ENCODE peak calls at places on chromosomes 11 and 22, in seven cellular contexts. One of them, this sample, is unnamed.

GRCh38 chr11:129856036-129856435 is 39.3 kb downstream of the NFRKB start:
- DNase-seq in MM.1S: no peak
- DNase-seq in Peyer's patch: no peak
- DNase-seq in BJ: no peak
- DNase-seq in RWPE2: no peak
- DNase-seq in lung: no peak
- DNase-seq in AG09309: no peak
- DNase-seq in this sample: no peak

GRCh38 chr11:61904539-61905048 is 12.8 kb downstream of the RAB3IL1 start:
- DNase-seq in Peyer's patch: no peak
- DNase-seq in MM.1S: no peak
- DNase-seq in BJ: no peak
- DNase-seq in AG09309: no peak
- DNase-seq in lung: no peak
- DNase-seq in RWPE2: no peak
- DNase-seq in this sample: no peak

GRCh38 chr11:104146421-104146820 is 17.5 kb downstream of the PDGFD start:
- DNase-seq in lung: no peak
- DNase-seq in Peyer's patch: no peak
- DNase-seq in MM.1S: no peak
- DNase-seq in BJ: peak
- DNase-seq in RWPE2: no peak
- DNase-seq in AG09309: peak
- DNase-seq in this sample: no peak

GRCh38 chr22:17281026-17281809 is 62.0 kb upstream of the ADA2 start:
- DNase-seq in BJ: no peak
- DNase-seq in AG09309: no peak
- DNase-seq in MM.1S: no peak
- DNase-seq in Peyer's patch: no peak
- DNase-seq in RWPE2: no peak
- DNase-seq in lung: peak
- DNase-seq in this sample: no peak

GRCh38 chr11:59899532-59899931 is 20.9 kb downstream of the OOSP3 start:
- DNase-seq in AG09309: no peak
- DNase-seq in MM.1S: no peak
- DNase-seq in RWPE2: no peak
- DNase-seq in BJ: no peak
- DNase-seq in Peyer's patch: no peak
- DNase-seq in lung: no peak
- DNase-seq in this sample: no peak

GRCh38 chr11:65107078-65107477 is 4.6 kb upstream of the TM7SF2 start:
- DNase-seq in lung: no peak
- DNase-seq in Peyer's patch: no peak
- DNase-seq in RWPE2: no peak
- DNase-seq in MM.1S: no peak
- DNase-seq in BJ: no peak
- DNase-seq in AG09309: no peak
- DNase-seq in this sample: no peak

GRCh38 chr11:117230286-117230961 is 1.4 kb downstream of the PCSK7 start:
- DNase-seq in AG09309: no peak
- DNase-seq in RWPE2: peak
- DNase-seq in Peyer's patch: no peak
- DNase-seq in BJ: no peak
- DNase-seq in MM.1S: no peak
- DNase-seq in lung: no peak
- DNase-seq in this sample: peak

GRCh38 chr11:3885855-3886254 is 30.4 kb downstream of the STIM1 start:
- DNase-seq in Peyer's patch: no peak
- DNase-seq in RWPE2: no peak
- DNase-seq in MM.1S: no peak
- DNase-seq in BJ: no peak
- DNase-seq in AG09309: no peak
- DNase-seq in lung: no peak
- DNase-seq in this sample: no peak

GRCh38 chr11:116881153-116881552 is 43.7 kb upstream of the APOA1 start:
- DNase-seq in Peyer's patch: no peak
- DNase-seq in lung: no peak
- DNase-seq in RWPE2: no peak
- DNase-seq in BJ: no peak
- DNase-seq in AG09309: no peak
- DNase-seq in MM.1S: no peak
- DNase-seq in this sample: no peak

GRCh38 chr11:10309163-10310093 is 4.6 kb downstream of the ADM start:
- DNase-seq in AG09309: peak
- DNase-seq in lung: peak
- DNase-seq in BJ: peak
- DNase-seq in RWPE2: peak
- DNase-seq in Peyer's patch: peak
- DNase-seq in MM.1S: peak
- DNase-seq in this sample: peak

DNA sequence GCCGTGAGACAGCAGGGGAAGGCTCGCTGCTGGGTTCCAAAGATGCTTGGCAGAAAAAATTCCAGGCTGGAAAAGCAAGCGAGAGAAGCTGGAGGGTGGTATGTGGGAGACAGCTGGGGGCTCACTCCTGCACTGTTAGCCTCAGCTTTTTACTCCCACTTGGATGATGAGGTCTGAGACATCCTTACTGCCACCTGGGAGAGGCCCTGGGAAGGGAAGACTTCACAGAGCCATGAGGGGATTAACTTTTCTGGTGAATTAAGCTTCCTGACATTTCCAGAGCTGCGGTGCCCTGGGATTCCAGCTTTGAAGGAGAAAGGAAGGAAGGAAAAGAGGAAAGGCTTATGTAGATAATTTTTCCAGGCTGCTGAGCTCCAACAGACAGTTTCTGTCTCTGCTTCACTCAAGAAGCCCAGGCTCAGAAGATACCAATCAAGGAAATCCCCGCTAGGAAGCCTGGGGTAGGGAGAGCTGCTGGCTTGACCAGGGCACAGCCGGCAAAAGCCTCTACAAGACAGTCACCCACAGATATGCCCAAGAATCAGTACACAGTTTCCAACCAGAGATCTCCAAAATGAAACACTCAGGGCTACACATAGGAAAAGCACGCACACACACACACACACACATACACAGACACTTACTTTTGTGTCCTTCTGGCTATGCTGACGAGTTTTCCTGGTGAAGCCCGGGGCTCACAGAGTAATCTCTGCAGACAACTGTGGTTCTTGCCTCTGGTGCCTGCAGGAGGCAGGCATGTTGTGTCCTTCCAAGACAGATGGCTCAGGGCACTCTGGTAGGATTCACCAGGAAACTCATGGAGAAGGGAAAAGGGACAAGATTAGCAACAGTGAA is 907 bp downstream of the MCHR1 start:
- DNase-seq in AG09309: no peak
- DNase-seq in lung: no peak
- DNase-seq in MM.1S: no peak
- DNase-seq in Peyer's patch: no peak
- DNase-seq in RWPE2: no peak
- DNase-seq in BJ: no peak
- DNase-seq in this sample: no peak
- TF ChIP-seq CTCF in AG09309: no peak
- TF ChIP-seq CTCF in lung: no peak
- TF ChIP-seq CTCF in MM.1S: no peak
- TF ChIP-seq CTCF in Peyer's patch: no peak
- TF ChIP-seq CTCF in RWPE2: no peak
- TF ChIP-seq CTCF in BJ: peak
- TF ChIP-seq CTCF in this sample: peak

DNA sequence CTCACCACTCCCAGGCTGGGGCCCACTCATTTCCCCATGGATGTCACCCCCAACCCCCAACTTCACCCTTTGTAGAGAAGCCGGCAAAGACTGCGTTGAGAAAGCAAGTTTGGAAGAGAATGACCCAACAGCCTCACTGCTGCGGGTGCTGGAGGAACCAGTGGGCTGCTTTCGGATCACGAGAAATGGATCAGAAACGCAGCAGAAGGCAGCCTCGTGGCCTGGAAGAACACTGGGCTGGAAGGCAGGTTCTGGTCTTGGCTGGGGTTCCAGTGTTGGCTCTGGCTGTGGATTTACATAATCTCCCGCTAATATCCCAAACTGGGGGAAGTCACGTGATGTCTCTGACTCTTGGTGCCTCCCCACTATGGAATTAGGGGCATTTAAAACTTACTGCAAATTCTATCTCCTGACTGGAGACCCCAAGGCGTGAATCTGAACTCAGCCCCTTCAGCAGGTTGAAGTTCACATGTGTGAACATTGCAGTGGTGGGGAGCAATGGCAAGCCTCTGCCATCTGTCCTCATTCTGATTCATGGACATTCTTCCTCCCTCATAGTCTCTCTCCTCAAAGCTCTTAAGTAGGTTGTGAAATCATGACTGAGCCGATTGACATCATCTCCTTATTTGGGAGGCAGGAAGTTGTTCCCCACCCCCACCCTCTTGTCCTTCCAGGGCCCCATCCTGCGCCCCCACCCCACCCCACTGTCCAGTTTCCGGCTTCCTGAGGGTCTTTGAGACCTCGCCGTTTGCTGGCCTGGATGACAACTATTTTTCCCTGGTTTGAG is 37.0 kb upstream of the TIMP3 start:
- DNase-seq in Peyer's patch: peak
- DNase-seq in BJ: peak
- DNase-seq in AG09309: peak
- DNase-seq in lung: peak
- DNase-seq in RWPE2: no peak
- DNase-seq in MM.1S: no peak
- DNase-seq in this sample: peak
- H3K4me3 ChIP-seq in Peyer's patch: no peak
- H3K4me3 ChIP-seq in BJ: no peak
- H3K4me3 ChIP-seq in AG09309: no peak
- H3K4me3 ChIP-seq in lung: no peak
- H3K4me3 ChIP-seq in RWPE2: no peak
- H3K4me3 ChIP-seq in MM.1S: no peak
- H3K4me3 ChIP-seq in this sample: no peak

GRCh38 chr11:113690619-113691569 is 15.2 kb downstream of the TMPRSS5 start:
- DNase-seq in lung: no peak
- DNase-seq in MM.1S: no peak
- DNase-seq in AG09309: peak
- DNase-seq in RWPE2: peak
- DNase-seq in BJ: peak
- DNase-seq in Peyer's patch: peak
- DNase-seq in this sample: peak
- TF ChIP-seq CTCF in lung: no peak
- TF ChIP-seq CTCF in MM.1S: peak
- TF ChIP-seq CTCF in AG09309: peak
- TF ChIP-seq CTCF in RWPE2: peak
- TF ChIP-seq CTCF in BJ: peak
- TF ChIP-seq CTCF in Peyer's patch: no peak
- TF ChIP-seq CTCF in this sample: peak

GRCh38 chr22:49913446-49913845 is 4.8 kb downstream of the ALG12 start:
- DNase-seq in BJ: no peak
- DNase-seq in AG09309: no peak
- DNase-seq in lung: no peak
- DNase-seq in MM.1S: no peak
- DNase-seq in Peyer's patch: no peak
- DNase-seq in RWPE2: peak
- DNase-seq in this sample: no peak
- H3K4me3 ChIP-seq in BJ: no peak
- H3K4me3 ChIP-seq in AG09309: no peak
- H3K4me3 ChIP-seq in lung: no peak
- H3K4me3 ChIP-seq in MM.1S: no peak
- H3K4me3 ChIP-seq in Peyer's patch: no peak
- H3K4me3 ChIP-seq in RWPE2: no peak
- H3K4me3 ChIP-seq in this sample: no peak

DNA sequence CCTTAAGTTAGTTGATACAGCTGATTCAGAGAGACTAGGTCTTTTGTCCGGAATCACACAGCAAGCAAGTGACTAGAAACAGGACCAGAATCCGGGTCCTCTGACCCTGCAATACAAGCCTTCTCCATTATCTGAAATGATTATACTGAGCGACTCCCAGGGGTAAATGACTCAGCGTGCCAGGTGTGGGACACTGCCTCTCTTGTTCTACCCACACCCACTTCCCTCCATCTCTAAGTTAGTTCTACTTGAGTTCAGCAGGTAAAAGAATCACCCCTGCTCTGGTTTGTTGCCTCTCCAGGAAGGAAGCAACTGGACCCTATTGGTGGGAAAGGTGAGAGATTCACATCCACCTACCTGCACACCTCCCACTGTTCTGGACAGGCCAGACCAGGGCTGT is 156.9 kb downstream of the DBX1 start:
- DNase-seq in BJ: no peak
- DNase-seq in Peyer's patch: peak
- DNase-seq in MM.1S: no peak
- DNase-seq in RWPE2: no peak
- DNase-seq in AG09309: no peak
- DNase-seq in lung: no peak
- DNase-seq in this sample: no peak
- TF ChIP-seq CTCF in BJ: no peak
- TF ChIP-seq CTCF in Peyer's patch: no peak
- TF ChIP-seq CTCF in MM.1S: no peak
- TF ChIP-seq CTCF in RWPE2: no peak
- TF ChIP-seq CTCF in AG09309: no peak
- TF ChIP-seq CTCF in lung: no peak
- TF ChIP-seq CTCF in this sample: no peak